ENCODE peak calls at places on chromosomes 3 and 15, in four cellular contexts. Q is nephron progenitor cell, M is HL-60, G is Calu3. O is an unnamed sample.

GRCh38 chr3:134836921-134837320 is 41.9 kb downstream of the EPHB1 start:
- DNase-seq in Q (no peak), M (no peak), G (no peak), O (no peak)

GRCh38 chr3:192887701-192888100 is 30.0 kb downstream of the MB21D2 start:
- DNase-seq in Q (no peak), M (no peak), G (peak), O (peak)

GRCh38 chr3:73848173-73848751 is 223.5 kb upstream of the PDZRN3 start:
- DNase-seq in Q (no peak), M (no peak), G (no peak), O (no peak)

GRCh38 chr15:99764521-99764920 is 31.3 kb upstream of the LYSMD4 start:
- DNase-seq in Q (no peak), M (no peak), G (no peak), O (no peak)

GRCh38 chr15:76267077-76267476 is 44.2 kb downstream of the ETFA start:
- DNase-seq in Q (no peak), M (no peak), G (no peak), O (no peak)

GRCh38 chr3:141111364-141112150 is 60.4 kb downstream of the SPSB4 start:
- DNase-seq in Q (no peak), M (no peak), G (no peak), O (no peak)

GRCh38 chr3:194333212-194333980 is 17.7 kb downstream of the CPN2 start:
- DNase-seq in Q (peak), M (peak), G (peak), O (peak)

GRCh38 chr3:186882881-186883685 is 40.6 kb downstream of the ADIPOQ start:
- DNase-seq in Q (no peak), M (no peak), G (no peak), O (no peak)

GRCh38 chr3:172317984-172318383 is 130.3 kb downstream of the GHSR start:
- DNase-seq in Q (peak), M (no peak), G (peak), O (no peak)

GRCh38 chr3:133547432-133548041 is 25.9 kb upstream of the CDV3 start:
- DNase-seq in Q (no peak), M (no peak), G (no peak), O (peak)

GRCh38 chr3:145893331-145893730 is 267.7 kb downstream of the PLOD2 start:
- DNase-seq in Q (no peak), M (no peak), G (no peak), O (no peak)

GRCh38 chr3:126261037-126261436 is 80.7 kb upstream of the ALDH1L1 start:
- DNase-seq in Q (no peak), M (peak), G (peak), O (peak)

GRCh38 chr3:82814660-82815059 is 1053.2 kb upstream of the GBE1 start:
- DNase-seq in Q (no peak), M (no peak), G (no peak), O (no peak)

GRCh38 chr15:49330166-49330565 is 92.9 kb upstream of the FGF7 start:
- DNase-seq in Q (no peak), M (no peak), G (no peak), O (no peak)

GRCh38 chr3:155805204-155805801 is 775 bp downstream of the C3orf33 start:
- DNase-seq in Q (peak), M (peak), G (peak), O (no peak)

GRCh38 chr3:151476344-151477018 is 15.6 kb upstream of the IGSF10 start:
- DNase-seq in Q (no peak), M (peak), G (no peak), O (peak)

GRCh38 chr15:98787936-98788757 is 139.8 kb downstream of the IGF1R start:
- DNase-seq in Q (no peak), M (peak), G (no peak), O (peak)

GRCh38 chr3:195056506-195056905 is 214.5 kb downstream of the XXYLT1 start:
- DNase-seq in Q (no peak), M (no peak), G (no peak), O (peak)

GRCh38 chr3:151439652-151440125 is 21.2 kb downstream of the IGSF10 start:
- DNase-seq in Q (peak), M (peak), G (peak), O (no peak)

GRCh38 chr3:127787966-127788365 is 34.3 kb downstream of the MGLL start:
- DNase-seq in Q (no peak), M (no peak), G (no peak), O (no peak)

GRCh38 chr15:57570994-57571393 is 20.7 kb upstream of the MYZAP start:
- DNase-seq in Q (no peak), M (no peak), G (peak), O (no peak)

GRCh38 chr3:177051419-177051818 is 145.9 kb downstream of the TBL1XR1 start:
- DNase-seq in Q (no peak), M (no peak), G (no peak), O (no peak)

GRCh38 chr3:53775834-53776251 is 70.4 kb downstream of the CHDH start:
- DNase-seq in Q (no peak), M (no peak), G (no peak), O (no peak)

GRCh38 chr3:142040941-142041575 is 108.3 kb downstream of the TFDP2 start:
- DNase-seq in Q (no peak), M (peak), G (no peak), O (no peak)

GRCh38 chr3:126472277-126473006 is 3.2 kb downstream of the ZXDC start:
- DNase-seq in Q (no peak), M (peak), G (peak), O (no peak)

GRCh38 chr3:24943961-24944360 is 449.3 kb upstream of the THRB start:
- DNase-seq in Q (no peak), M (no peak), G (no peak), O (no peak)

GRCh38 chr3:60579734-60580133 is 671.5 kb downstream of the FHIT start:
- DNase-seq in Q (no peak), M (no peak), G (no peak), O (no peak)

GRCh38 chr3:182621435-182622240 is 171.7 kb upstream of the ATP11B start:
- DNase-seq in Q (no peak), M (no peak), G (peak), O (no peak)

GRCh38 chr3:18735013-18735412 is 309.9 kb upstream of the SATB1 start:
- DNase-seq in Q (no peak), M (no peak), G (no peak), O (no peak)

GRCh38 chr3:117651271-117651670 is 941.7 kb downstream of the TUSC7 start:
- DNase-seq in Q (no peak), M (no peak), G (no peak), O (no peak)

GRCh38 chr3:185317674-185318073 is 45.3 kb upstream of the MAP3K13 start:
- DNase-seq in Q (no peak), M (no peak), G (no peak), O (no peak)

GRCh38 chr3:63841704-63842103 is 21.9 kb downstream of the THOC7 start:
- DNase-seq in Q (no peak), M (no peak), G (no peak), O (no peak)

GRCh38 chr3:6860911-6861330 is at the start of gene GRM7:
- DNase-seq in Q (peak), M (no peak), G (no peak), O (peak)

GRCh38 chr3:128372281-128372680 is 94.4 kb downstream of the DNAJB8 start:
- DNase-seq in Q (no peak), M (no peak), G (no peak), O (no peak)

GRCh38 chr3:197456271-197457091 is 99.3 kb downstream of the BDH1 start:
- DNase-seq in Q (peak), M (peak), G (peak), O (peak)

GRCh38 chr15:50135123-50135541 is 16.1 kb upstream of the ATP8B4 start:
- DNase-seq in Q (no peak), M (no peak), G (no peak), O (no peak)

GRCh38 chr3:5136619-5137429 is 14.7 kb downstream of the ARL8B start:
- DNase-seq in Q (no peak), M (peak), G (no peak), O (no peak)
- TF ChIP-seq CTCF in Q (no peak), M (peak), G (no peak), O (peak)

GRCh38 chr15:23866832-23867231 is 179.7 kb upstream of the NDN start:
- DNase-seq in Q (no peak), M (no peak), G (no peak), O (no peak)
- TF ChIP-seq CTCF in Q (no peak), M (no peak), G (no peak), O (peak)

DNA sequence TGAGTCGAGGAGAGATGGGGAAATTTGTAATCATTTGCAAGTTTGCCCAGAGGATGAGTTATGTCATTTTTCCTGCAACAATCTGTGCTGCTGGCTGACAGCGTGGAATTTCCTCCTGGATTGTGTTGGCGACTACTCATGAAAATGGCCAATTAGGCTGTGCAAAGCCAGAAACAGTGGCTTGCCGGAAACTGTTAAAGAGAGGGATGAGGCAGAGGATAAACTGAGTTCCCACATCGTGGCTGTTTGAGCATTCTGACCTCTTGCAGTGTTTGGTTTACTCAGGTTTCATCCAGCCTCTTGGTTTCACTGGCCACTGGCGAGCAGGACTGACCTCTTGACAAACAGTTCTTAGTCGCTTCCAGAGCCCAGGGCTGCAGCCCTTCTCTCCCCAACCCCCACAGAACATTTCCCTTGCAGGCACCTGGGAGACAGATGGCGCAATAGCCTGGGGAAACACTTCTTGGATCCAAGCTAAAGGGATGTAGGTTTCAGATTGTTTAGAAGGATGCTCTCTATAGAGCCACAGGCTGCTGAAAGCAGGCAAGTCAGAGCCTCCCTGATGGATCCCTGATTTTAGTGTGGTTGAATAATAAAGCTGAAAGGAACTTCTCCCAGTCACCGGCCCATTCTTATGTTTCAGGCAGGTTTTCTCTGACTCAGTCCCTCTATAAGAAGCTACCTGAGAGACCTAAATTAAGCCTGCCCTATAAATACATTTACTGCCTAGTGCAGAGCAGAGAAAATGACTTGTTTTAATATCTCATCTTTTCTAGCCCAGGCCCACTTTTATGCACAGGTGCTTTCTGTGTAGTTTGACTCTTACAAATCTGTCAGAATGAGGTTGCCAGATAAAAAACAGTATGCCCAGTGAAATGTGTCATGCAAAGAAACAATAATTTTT is 92.8 kb upstream of the UBE2E1 start:
- DNase-seq in Q (peak), M (no peak), G (peak), O (peak)
- TF ChIP-seq CTCF in Q (no peak), M (no peak), G (no peak), O (peak)

DNA sequence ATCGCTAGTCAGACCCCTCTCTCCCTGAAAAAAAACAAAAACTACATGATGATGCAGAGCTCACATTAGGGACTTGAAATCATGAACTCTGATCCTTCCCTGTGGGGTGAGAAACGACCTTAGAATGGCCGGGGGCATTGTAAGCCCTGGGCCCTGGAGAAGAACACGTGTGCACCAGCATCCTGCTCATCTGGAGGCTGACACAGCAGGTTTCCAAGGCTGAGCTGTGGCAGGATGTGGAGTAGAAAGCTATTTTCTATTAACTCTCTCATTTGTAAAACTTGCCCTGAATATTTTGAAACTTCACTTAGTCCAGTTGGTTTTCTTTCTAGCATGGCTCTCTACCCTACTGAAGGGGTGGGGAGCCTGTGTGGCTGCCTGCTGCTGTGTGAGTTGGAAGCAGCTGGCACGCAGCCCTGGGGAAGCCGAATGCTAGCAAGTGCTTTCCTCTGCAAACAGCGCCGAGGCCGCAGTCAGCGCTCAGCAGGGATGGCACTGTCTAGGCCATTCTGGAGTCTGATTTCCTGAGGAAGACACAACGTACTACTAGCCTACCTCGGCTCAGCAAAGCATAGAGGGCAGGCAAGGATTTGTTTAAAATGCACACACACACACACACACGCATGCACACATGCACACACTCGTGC is 58.0 kb downstream of the GABRG3 start:
- DNase-seq in Q (no peak), M (no peak), G (no peak), O (no peak)
- TF ChIP-seq CTCF in Q (no peak), M (no peak), G (no peak), O (no peak)

DNA sequence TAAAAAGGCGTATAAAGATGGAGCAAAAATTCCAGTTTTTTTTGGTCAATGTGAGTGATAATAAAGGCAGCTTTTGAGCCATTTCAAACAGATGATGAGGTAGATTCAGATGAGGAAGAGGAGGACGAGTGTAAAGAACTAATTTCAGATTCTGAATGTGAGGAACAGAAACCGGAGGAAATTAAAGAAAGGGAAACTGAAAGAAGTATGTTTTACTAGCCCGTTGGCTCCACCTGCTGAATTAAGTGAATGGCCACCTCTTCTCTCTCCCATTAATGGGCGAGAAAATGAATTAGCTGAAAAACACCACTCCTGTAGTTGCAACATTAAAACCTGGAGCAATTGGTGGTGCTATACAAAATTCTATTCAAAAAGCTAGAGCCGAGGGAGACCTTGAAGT is 55.4 kb downstream of the CYP19A1 start:
- DNase-seq in Q (no peak), M (no peak), G (no peak), O (no peak)
- TF ChIP-seq CTCF in Q (no peak), M (no peak), G (no peak), O (peak)

GRCh38 chr3:42898896-42899675 is 6.9 kb upstream of the ZNF662 start:
- DNase-seq in Q (no peak), M (no peak), G (no peak), O (peak)
- TF ChIP-seq CTCF in Q (no peak), M (no peak), G (no peak), O (peak)

DNA sequence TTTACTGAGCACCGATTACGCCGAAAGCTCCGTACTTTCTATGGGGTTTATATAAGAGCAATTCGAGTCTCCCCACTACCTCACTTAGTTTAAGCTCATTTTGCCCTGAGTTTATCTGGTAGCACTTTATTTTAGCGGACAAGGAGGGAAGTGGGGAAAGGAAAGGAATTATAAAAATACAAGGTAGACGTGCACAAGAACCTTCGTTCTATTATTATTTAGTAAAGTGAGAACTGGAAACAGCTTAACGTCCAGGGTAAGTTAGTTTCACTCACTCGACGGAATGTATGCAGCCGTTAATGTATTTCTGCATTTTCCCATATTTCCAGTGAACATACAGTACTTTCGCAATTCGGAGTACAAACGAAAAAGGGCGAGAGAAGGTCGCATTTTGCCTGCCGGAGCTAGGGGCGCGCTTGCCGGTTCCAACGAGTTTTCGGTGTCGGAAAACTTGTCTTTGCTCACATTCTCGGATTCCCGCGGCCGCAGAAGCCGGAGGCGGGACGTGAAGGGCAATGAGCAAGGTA is 1.2 kb upstream of the STT3B start:
- DNase-seq in Q (no peak), M (no peak), G (no peak), O (no peak)
- TF ChIP-seq CTCF in Q (no peak), M (no peak), G (no peak), O (peak)

GRCh38 chr3:129410971-129411370 is 17.5 kb downstream of the EFCAB12 start:
- DNase-seq in Q (no peak), M (no peak), G (no peak), O (no peak)
- TF ChIP-seq CTCF in Q (no peak), M (no peak), G (no peak), O (no peak)

GRCh38 chr15:100911086-100911485 is 8.1 kb upstream of the LRRK1 start:
- DNase-seq in Q (no peak), M (no peak), G (no peak), O (peak)

GRCh38 chr15:100909582-100909981 is 9.6 kb upstream of the LRRK1 start:
- DNase-seq in Q (no peak), M (no peak), G (no peak), O (peak)

GRCh38 chr15:100910556-100910955 is 8.6 kb upstream of the LRRK1 start:
- DNase-seq in Q (no peak), M (no peak), G (no peak), O (peak)

GRCh38 chr15:100908466-100908865 is 10.7 kb upstream of the LRRK1 start:
- DNase-seq in Q (no peak), M (no peak), G (no peak), O (no peak)

GRCh38 chr15:100910119-100910518 is 9.0 kb upstream of the LRRK1 start:
- DNase-seq in Q (no peak), M (no peak), G (no peak), O (peak)
- TF ChIP-seq CTCF in Q (peak), M (no peak), G (no peak), O (peak)